ENCODE peak calls at places on chromosomes 16 and 17, in nine cellular contexts. P is left cardiac atrium; Y is heart right ventricle; A is HCT116; N is naive thymus-derived CD8-positive, alpha-beta T cell; C is activated CD8-positive, alpha-beta T cell treated with anti-CD3 and anti-CD28 coated beads for 36 hours; O is right cardiac atrium; I is Panc1; Q is left ventricle myocardium superior. K is an unnamed sample.

GRCh38 chr16:3874794-3875692 is 5.5 kb downstream of the CREBBP start:
- ATAC-seq in I (no peak), C (no peak), Y (no peak), O (no peak), A (no peak), N (no peak), Q (no peak), P (no peak), K (no peak)

GRCh38 chr16:68909099-68909733 is 65.9 kb downstream of the TANGO6 start:
- ATAC-seq in N (no peak), Q (no peak), C (no peak), O (no peak), Y (no peak), P (no peak), I (no peak), A (no peak), K (no peak)

GRCh38 chr16:52398021-52398420 is 148.9 kb downstream of the TOX3 start:
- ATAC-seq in C (no peak), N (no peak), Q (no peak), P (no peak), Y (no peak), O (no peak), I (no peak), A (no peak), K (no peak)

GRCh38 chr17:7557825-7558543 is 566 bp upstream of the TNFSF13 start:
- ATAC-seq in P (peak; percentile 57), O (peak; percentile 75), Q (peak; percentile 63), A (no peak), Y (peak; percentile 73), C (no peak), I (peak; percentile 44), N (no peak), K (peak; percentile 65)

GRCh38 chr17:80339118-80339517 is 75.8 kb upstream of the ENDOV start:
- ATAC-seq in O (no peak), Y (no peak), I (peak; percentile 29), C (no peak), P (no peak), A (no peak), N (no peak), Q (no peak), K (no peak)

GRCh38 chr17:57975044-57975443 is 13.0 kb downstream of the VEZF1 start:
- ATAC-seq in P (peak; percentile 55), Y (peak; percentile 30), O (no peak), C (no peak), N (no peak), A (no peak), I (no peak), Q (peak; percentile 45), K (no peak)

GRCh38 chr17:17120716-17121115 is 78.5 kb downstream of the MPRIP start:
- ATAC-seq in N (no peak), I (no peak), P (peak; percentile 27), Y (peak; percentile 25), A (no peak), Q (peak; percentile 28), C (no peak), O (peak; percentile 41), K (no peak)

GRCh38 chr17:29038511-29039300 is 4.2 kb upstream of the PIPOX start:
- ATAC-seq in Y (no peak), N (no peak), O (no peak), I (no peak), C (no peak), Q (no peak), A (no peak), P (no peak), K (no peak)

GRCh38 chr17:58507123-58507634 is 7.3 kb downstream of the MTMR4 start:
- ATAC-seq in Y (peak; percentile 72), Q (peak; percentile 75), P (no peak), C (no peak), A (no peak), N (no peak), O (no peak), I (no peak), K (no peak)

GRCh38 chr16:54342001-54342776 is 55.6 kb upstream of the IRX3 start:
- ATAC-seq in C (no peak), I (no peak), Q (no peak), A (no peak), O (no peak), Y (no peak), N (no peak), P (no peak), K (peak; percentile 87)

GRCh38 chr16:82699711-82700495 is 73.1 kb downstream of the CDH13 start:
- ATAC-seq in O (peak; percentile 84), Q (peak; percentile 77), I (no peak), C (no peak), N (no peak), P (peak; percentile 77), Y (peak; percentile 79), A (no peak), K (peak; percentile 33)

GRCh38 chr16:56970934-56971767 is 9.4 kb downstream of the CETP start:
- ATAC-seq in C (no peak), Y (no peak), N (peak; percentile 23), I (peak; percentile 60), O (no peak), Q (no peak), A (no peak), P (peak; percentile 54), K (no peak)

GRCh38 chr16:69395859-69396186 is 10.0 kb upstream of the TERF2 start:
- ATAC-seq in O (no peak), N (no peak), I (no peak), A (no peak), Y (no peak), Q (no peak), P (no peak), C (no peak), K (no peak)

GRCh38 chr17:8654822-8655221 is 24.3 kb upstream of the MYH10 start:
- ATAC-seq in A (no peak), C (no peak), I (no peak), O (no peak), Y (no peak), Q (no peak), N (no peak), P (no peak), K (no peak)

GRCh38 chr16:1992475-1993292 is 2.9 kb downstream of the SYNGR3 start:
- ATAC-seq in Y (no peak), I (no peak), N (no peak), P (peak; percentile 1), Q (peak; percentile 1), O (peak; percentile 2), A (no peak), C (no peak), K (peak; percentile 1)

GRCh38 chr17:48593840-48594411 is 347 bp upstream of the HOXB5 start:
- ATAC-seq in I (peak; percentile 51), P (peak; percentile 61), N (peak; percentile 67), Q (peak; percentile 72), A (peak; percentile 33), Y (peak; percentile 72), C (peak; percentile 78), O (peak; percentile 68), K (peak; percentile 71)

GRCh38 chr17:38697061-38697820 is 7.8 kb upstream of the MLLT6 start:
- ATAC-seq in I (no peak), P (no peak), N (peak; percentile 21), Q (no peak), O (no peak), C (no peak), A (no peak), Y (no peak), K (no peak)

GRCh38 chr16:23141959-23142740 is 7.1 kb downstream of the USP31 start:
- ATAC-seq in I (no peak), A (no peak), Y (peak; percentile 43), Q (peak; percentile 79), P (peak; percentile 55), C (no peak), O (peak; percentile 76), N (no peak), K (peak; percentile 73)

GRCh38 chr16:66369055-66369592 is 2.6 kb downstream of the CDH5 start:
- ATAC-seq in P (peak; percentile 12), O (peak; percentile 12), C (peak; percentile 56), N (no peak), Y (peak; percentile 56), I (no peak), Q (peak; percentile 26), A (no peak), K (no peak)

GRCh38 chr16:53220585-53220984 is 165.8 kb downstream of the CHD9 start:
- ATAC-seq in Q (peak; percentile 67), A (no peak), P (peak; percentile 64), N (no peak), C (peak; percentile 49), Y (peak; percentile 68), I (no peak), O (peak; percentile 64), K (no peak)

GRCh38 chr17:67491009-67491677 is 114.1 kb downstream of the PITPNC1 start:
- ATAC-seq in Y (peak; percentile 95), N (no peak), O (peak; percentile 98), A (peak; percentile 99), P (peak; percentile 98), Q (peak; percentile 98), I (peak; percentile 95), C (no peak), K (peak; percentile 77)

GRCh38 chr17:6387858-6388257 is 47.1 kb downstream of the AIPL1 start:
- ATAC-seq in P (no peak), I (no peak), N (no peak), A (no peak), Y (no peak), C (no peak), Q (no peak), O (no peak), K (no peak)

GRCh38 chr16:83840060-83840617 is 32.4 kb downstream of the HSBP1 start:
- ATAC-seq in A (no peak), Q (no peak), I (no peak), P (no peak), Y (no peak), N (no peak), C (no peak), O (no peak), K (no peak)

GRCh38 chr16:24075929-24076716 is 180.0 kb upstream of the CACNG3 start:
- ATAC-seq in A (peak; percentile 65), Q (no peak), P (peak; percentile 68), I (no peak), O (no peak), N (no peak), Y (no peak), C (peak; percentile 87), K (no peak)

GRCh38 chr17:6712058-6712853 is 913 bp downstream of the SLC13A5 start:
- ATAC-seq in O (no peak), P (no peak), A (peak; percentile 81), I (peak; percentile 67), C (no peak), N (no peak), Q (no peak), Y (no peak), K (peak; percentile 80)